ENCODE peak calls at places on chromosomes 2 and 18, in six cellular contexts. I, H, D, Q, L and P are unnamed samples.

GRCh38 chr2:128644156-128644555 is 325.5 kb upstream of the HS6ST1 start:
- DNase-seq in I (no peak), H (no peak), D (peak), Q (no peak), L (no peak), P (no peak)

GRCh38 chr18:23260932-23261590 is 125.8 kb downstream of the CABLES1 start:
- DNase-seq in I (no peak), H (no peak), D (no peak), Q (no peak), L (no peak), P (no peak)

GRCh38 chr2:223262946-223263345 is 211.0 kb downstream of the KCNE4 start:
- DNase-seq in I (peak), H (peak), D (no peak), Q (no peak), L (peak), P (no peak)

GRCh38 chr2:192215096-192215877 is 20.6 kb upstream of the TMEFF2 start:
- DNase-seq in I (no peak), H (no peak), D (no peak), Q (no peak), L (no peak), P (no peak)

GRCh38 chr2:31979966-31980365 is 30.8 kb downstream of the MEMO1 start:
- DNase-seq in I (no peak), H (no peak), D (no peak), Q (no peak), L (no peak), P (no peak)

GRCh38 chr2:174699993-174700766 is 64.1 kb downstream of the CHRNA1 start:
- DNase-seq in I (no peak), H (no peak), D (no peak), Q (no peak), L (no peak), P (no peak)

GRCh38 chr18:56188521-56188920 is 449.9 kb downstream of the TXNL1 start:
- DNase-seq in I (no peak), H (no peak), D (no peak), Q (no peak), L (no peak), P (no peak)

GRCh38 chr18:56538756-56539155 is 99.6 kb downstream of the TXNL1 start:
- DNase-seq in I (no peak), H (no peak), D (no peak), Q (no peak), L (peak), P (no peak)

GRCh38 chr2:84417453-84417852 is 41.6 kb downstream of the SUCLG1 start:
- DNase-seq in I (no peak), H (no peak), D (no peak), Q (no peak), L (no peak), P (no peak)

GRCh38 chr2:139949242-139949972 is 1169.2 kb upstream of the NXPH2 start:
- DNase-seq in I (no peak), H (no peak), D (no peak), Q (no peak), L (no peak), P (no peak)

GRCh38 chr2:197777823-197778407 is 7.2 kb downstream of the BOLL start:
- DNase-seq in I (no peak), H (peak), D (no peak), Q (no peak), L (no peak), P (no peak)

GRCh38 chr2:34545486-34546136 is 946.5 kb upstream of the FAM98A start:
- DNase-seq in I (no peak), H (no peak), D (no peak), Q (no peak), L (no peak), P (no peak)

GRCh38 chr2:54866868-54867267 is 143.4 kb downstream of the EML6 start:
- DNase-seq in I (no peak), H (peak), D (no peak), Q (no peak), L (no peak), P (no peak)

GRCh38 chr2:72144746-72145657 is 2.7 kb downstream of the CYP26B1 start:
- DNase-seq in I (peak), H (no peak), D (no peak), Q (no peak), L (no peak), P (no peak)

GRCh38 chr2:188944442-188944841 is 29.7 kb upstream of the COL3A1 start:
- DNase-seq in I (no peak), H (no peak), D (no peak), Q (no peak), L (no peak), P (no peak)

GRCh38 chr2:203887680-203888079 is 20.1 kb downstream of the CTLA4 start:
- DNase-seq in I (no peak), H (no peak), D (no peak), Q (no peak), L (no peak), P (no peak)

GRCh38 chr2:239814917-239815637 is 210.1 kb downstream of the NDUFA10 start:
- DNase-seq in I (no peak), H (no peak), D (no peak), Q (no peak), L (no peak), P (no peak)

GRCh38 chr18:2792395-2792794 is 54.4 kb upstream of the EMILIN2 start:
- DNase-seq in I (no peak), H (no peak), D (no peak), Q (no peak), L (no peak), P (no peak)

GRCh38 chr18:9878095-9878494 is 7.7 kb upstream of the TXNDC2 start:
- DNase-seq in I (no peak), H (no peak), D (no peak), Q (no peak), L (no peak), P (no peak)

GRCh38 chr2:66532972-66533868 is 98.3 kb downstream of the MEIS1 start:
- DNase-seq in I (no peak), H (no peak), D (no peak), Q (no peak), L (no peak), P (no peak)

GRCh38 chr2:230893881-230894781 is 29.4 kb downstream of the ITM2C start:
- DNase-seq in I (no peak), H (peak), D (peak), Q (peak), L (no peak), P (no peak)

GRCh38 chr2:71926098-71926466 is 221.6 kb downstream of the CYP26B1 start:
- DNase-seq in I (no peak), H (no peak), D (no peak), Q (no peak), L (no peak), P (no peak)

GRCh38 chr2:41414486-41415230 is 633.2 kb upstream of the PKDCC start:
- DNase-seq in I (no peak), H (no peak), D (no peak), Q (no peak), L (peak), P (no peak)

GRCh38 chr2:98518106-98518505 is 73.4 kb downstream of the INPP4A start:
- DNase-seq in I (no peak), H (peak), D (peak), Q (peak), L (no peak), P (peak)

GRCh38 chr18:377088-377487 is 109.2 kb upstream of the THOC1 start:
- DNase-seq in I (no peak), H (no peak), D (no peak), Q (no peak), L (no peak), P (no peak)

GRCh38 chr2:46177461-46178089 is 119.6 kb upstream of the EPAS1 start:
- DNase-seq in I (no peak), H (no peak), D (no peak), Q (no peak), L (peak), P (no peak)

GRCh38 chr2:25380023-25380422 is 38.3 kb upstream of the DNMT3A start:
- DNase-seq in I (no peak), H (peak), D (no peak), Q (no peak), L (no peak), P (no peak)

GRCh38 chr2:98037206-98037605 is 41.5 kb upstream of the TMEM131 start:
- DNase-seq in I (no peak), H (no peak), D (no peak), Q (no peak), L (no peak), P (no peak)

GRCh38 chr2:220512419-220512818 is 885.0 kb downstream of the SLC4A3 start:
- DNase-seq in I (no peak), H (no peak), D (no peak), Q (no peak), L (no peak), P (no peak)

GRCh38 chr2:86337235-86338099 is at the start of gene REEP1:
- DNase-seq in I (no peak), H (peak), D (no peak), Q (no peak), L (no peak), P (no peak)

GRCh38 chr2:159185401-159186130 is 100.9 kb downstream of the WDSUB1 start:
- DNase-seq in I (no peak), H (peak), D (no peak), Q (no peak), L (peak), P (no peak)
- TF ChIP-seq CTCF in I (peak), H (peak), D (no peak), Q (no peak), L (peak), P (no peak)

GRCh38 chr2:120456867-120457266 is 110.9 kb downstream of the INHBB start:
- DNase-seq in I (no peak), H (no peak), D (no peak), Q (no peak), L (no peak), P (no peak)
- TF ChIP-seq CTCF in I (no peak), H (no peak), D (no peak), Q (no peak), L (peak), P (no peak)

DNA sequence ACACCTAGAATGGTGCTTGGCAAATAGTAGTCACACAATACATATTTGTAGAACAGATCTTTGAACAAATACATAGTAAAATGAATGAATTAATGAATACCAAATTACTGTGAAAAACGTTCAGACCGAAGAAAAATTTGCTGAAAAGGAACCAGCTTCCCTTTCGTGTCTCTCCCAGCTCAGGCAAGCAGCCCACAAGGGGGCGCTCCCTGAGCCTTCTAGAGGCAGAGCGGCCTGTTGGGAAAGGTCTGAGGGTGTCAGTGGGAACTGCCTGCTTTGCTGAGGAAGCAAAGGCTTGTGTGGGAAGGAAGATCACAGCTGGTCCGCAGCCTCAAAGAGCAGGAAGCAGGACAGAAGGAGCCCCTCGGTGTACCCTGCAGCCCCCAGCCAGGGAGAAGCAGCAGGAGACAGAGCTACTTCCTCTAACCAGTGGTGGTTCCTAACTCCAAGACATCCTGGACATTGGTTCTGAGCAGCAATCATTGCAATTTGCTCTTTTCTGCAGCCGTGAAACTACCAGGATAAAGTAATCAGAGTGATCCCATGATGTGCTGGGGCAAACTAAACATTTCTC is 231.1 kb downstream of the ANKRD30B start:
- DNase-seq in I (no peak), H (no peak), D (no peak), Q (no peak), L (no peak), P (no peak)
- TF ChIP-seq CTCF in I (peak), H (peak), D (no peak), Q (no peak), L (peak), P (no peak)

GRCh38 chr2:216688731-216689360 is 6.5 kb downstream of the IGFBP5 start:
- DNase-seq in I (no peak), H (no peak), D (peak), Q (no peak), L (no peak), P (no peak)

GRCh38 chr2:216689397-216689796 is 6.0 kb downstream of the IGFBP5 start:
- DNase-seq in I (no peak), H (no peak), D (no peak), Q (no peak), L (no peak), P (no peak)

GRCh38 chr2:216687111-216687510 is 8.2 kb downstream of the IGFBP5 start:
- DNase-seq in I (no peak), H (no peak), D (no peak), Q (no peak), L (no peak), P (no peak)

GRCh38 chr2:216685327-216685875 is 9.9 kb downstream of the IGFBP5 start:
- DNase-seq in I (no peak), H (no peak), D (no peak), Q (no peak), L (no peak), P (no peak)

GRCh38 chr2:216687646-216688045 is 7.7 kb downstream of the IGFBP5 start:
- DNase-seq in I (no peak), H (no peak), D (no peak), Q (no peak), L (no peak), P (no peak)
- TF ChIP-seq CTCF in I (no peak), H (peak), D (peak), Q (peak), L (peak), P (no peak)

DNA sequence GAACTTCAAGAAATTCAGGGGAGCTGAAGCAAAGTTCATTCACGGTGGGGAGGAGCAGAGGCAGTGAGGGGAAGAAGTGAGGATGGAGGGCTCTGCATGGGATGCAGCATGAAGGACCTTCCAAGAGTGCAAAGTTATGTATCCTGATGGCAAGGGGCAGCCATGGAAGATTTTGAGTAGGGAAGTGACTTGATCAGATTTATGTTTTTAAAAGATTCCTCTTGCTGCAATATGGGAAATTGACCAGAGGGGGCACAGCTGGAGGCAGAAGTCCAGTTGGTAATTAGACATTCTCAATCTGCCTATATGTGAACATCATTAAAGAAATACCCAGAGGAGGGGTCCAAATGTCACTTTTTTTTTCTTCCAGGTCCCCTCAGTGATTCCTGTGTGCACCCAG is 21.5 kb upstream of the ANXA4 start:
- DNase-seq in I (no peak), H (no peak), D (no peak), Q (no peak), L (no peak), P (no peak)
- TF ChIP-seq CTCF in I (no peak), H (peak), D (no peak), Q (peak), L (peak), P (no peak)

DNA sequence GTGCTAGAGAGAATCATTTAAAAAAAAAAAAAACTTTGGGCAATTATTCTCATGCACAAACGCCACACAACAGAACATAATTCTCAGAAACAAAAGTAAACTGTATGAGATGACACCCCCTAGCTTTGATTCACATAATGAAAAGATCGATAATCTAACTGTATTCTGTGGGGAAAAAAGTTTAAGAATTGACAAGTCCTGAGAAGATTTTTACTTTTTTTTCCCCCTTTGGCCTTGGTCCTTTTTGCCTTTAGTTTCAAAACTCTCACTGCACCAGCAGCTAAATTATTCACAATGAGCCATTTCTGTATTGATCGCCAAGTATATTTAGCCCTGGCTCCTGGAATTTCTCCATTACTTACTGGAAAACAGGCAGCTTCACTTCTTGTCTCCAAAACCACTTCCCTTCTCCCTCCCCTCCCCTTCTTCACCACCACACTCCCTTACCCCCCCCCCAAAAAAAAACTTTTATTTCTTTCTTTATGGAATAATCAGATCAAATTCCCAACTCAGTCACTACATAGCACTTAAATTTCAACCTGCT is 2.0 kb downstream of the IKZF2 start:
- DNase-seq in I (no peak), H (no peak), D (no peak), Q (no peak), L (no peak), P (no peak)
- TF ChIP-seq CTCF in I (no peak), H (peak), D (no peak), Q (no peak), L (no peak), P (no peak)

DNA sequence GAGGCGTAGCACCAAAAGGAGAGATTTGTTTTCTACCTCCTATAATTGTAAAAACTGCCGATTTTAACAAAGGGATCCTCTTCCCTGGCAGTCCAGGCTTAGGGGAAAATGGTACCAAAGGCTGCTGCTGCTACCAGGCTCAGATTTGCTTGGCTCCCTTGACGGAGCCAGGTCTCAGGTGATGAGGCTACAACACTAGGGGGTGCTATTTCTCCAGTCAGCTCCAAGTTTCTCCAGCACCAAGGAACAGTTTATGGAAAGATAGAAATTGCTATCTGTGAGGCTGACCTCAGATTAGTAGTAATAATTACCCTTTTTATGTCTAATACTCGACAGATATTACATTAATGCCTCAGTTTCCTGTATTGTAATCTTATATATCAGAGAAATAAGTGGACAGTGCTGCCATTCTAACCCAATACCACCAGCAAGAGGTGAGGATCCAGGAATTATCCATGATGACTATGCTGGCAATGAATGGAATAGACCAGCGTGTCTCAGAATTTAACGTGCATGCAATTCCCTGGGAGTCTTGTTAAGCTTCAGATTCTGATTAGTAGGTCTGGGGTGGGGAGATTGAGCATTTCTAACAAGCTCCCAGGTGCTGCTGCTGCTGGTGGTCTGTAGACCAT is 111.3 kb downstream of the ESCO1 start:
- DNase-seq in I (peak), H (no peak), D (peak), Q (no peak), L (peak), P (no peak)
- TF ChIP-seq CTCF in I (peak), H (peak), D (peak), Q (peak), L (peak), P (peak)

GRCh38 chr18:61432590-61432989 is 99.4 kb downstream of the CDH20 start:
- DNase-seq in I (no peak), H (no peak), D (no peak), Q (no peak), L (no peak), P (no peak)

GRCh38 chr18:61435064-61435652 is 101.9 kb downstream of the CDH20 start:
- DNase-seq in I (no peak), H (no peak), D (no peak), Q (no peak), L (peak), P (no peak)
- TF ChIP-seq CTCF in I (peak), H (peak), D (peak), Q (peak), L (peak), P (peak)

DNA sequence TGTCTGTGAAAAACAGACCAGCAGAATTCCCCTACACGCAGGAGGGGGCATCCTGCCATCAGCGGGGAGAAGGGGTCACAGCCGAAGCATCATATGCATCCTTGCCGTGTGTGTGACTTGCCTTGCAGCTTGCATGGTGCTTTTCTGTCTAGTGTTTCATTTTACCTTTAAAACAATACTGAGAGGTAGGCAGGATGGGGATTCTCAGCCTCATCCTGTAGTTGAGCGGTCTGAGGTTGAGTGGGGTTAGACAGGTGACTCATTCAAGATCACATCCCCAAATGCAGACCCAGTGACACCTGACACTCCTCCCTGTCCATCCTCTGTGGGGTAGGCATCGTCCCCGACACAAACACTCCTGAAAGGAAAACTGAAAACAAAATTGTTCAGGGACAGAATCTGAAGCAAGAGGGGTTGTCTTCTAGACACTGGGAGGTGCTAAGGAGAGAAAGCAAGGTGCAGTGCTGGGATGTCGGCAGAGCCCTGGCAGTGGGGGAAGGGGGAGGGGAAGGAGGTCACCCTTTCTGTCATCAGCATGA is 7.9 kb downstream of the ARL4C start:
- DNase-seq in I (no peak), H (peak), D (no peak), Q (no peak), L (no peak), P (peak)
- TF ChIP-seq CTCF in I (no peak), H (no peak), D (no peak), Q (no peak), L (no peak), P (no peak)

GRCh38 chr2:64295326-64296149 is 151.3 kb upstream of the PELI1 start:
- DNase-seq in I (no peak), H (no peak), D (no peak), Q (no peak), L (no peak), P (no peak)
- TF ChIP-seq CTCF in I (no peak), H (no peak), D (no peak), Q (no peak), L (no peak), P (no peak)